ENCODE peak calls at places on chromosomes 4 and X, in eight cellular contexts. O, B, M, N, C, E, D and Q are unnamed samples.

GRCh38 chrX:134599173-134599914 is 58.9 kb downstream of the PLAC1 start:
- DNase-seq in O (no peak), B (peak; percentile 5), M (no peak), N (no peak), C (no peak), E (no peak), D (no peak), Q (no peak)

GRCh38 chr4:174284181-174284886 is 623 bp downstream of the CEP44 start:
- DNase-seq in O (peak; percentile 12), B (no peak), M (no peak), N (no peak), C (no peak), E (peak; percentile 49), D (peak; percentile 83), Q (no peak)

GRCh38 chr4:124631760-124632159 is 80.8 kb downstream of the ANKRD50 start:
- DNase-seq in O (peak; percentile 86), B (peak; percentile 70), M (no peak), N (no peak), C (no peak), E (peak; percentile 89), D (peak; percentile 99), Q (no peak)

GRCh38 chr4:138875886-138876608 is 139.5 kb upstream of the NOCT start:
- DNase-seq in O (no peak), B (no peak), M (no peak), N (no peak), C (no peak), E (no peak), D (peak; percentile 80), Q (no peak)

GRCh38 chr4:86013623-86014022 is 346.2 kb downstream of the MAPK10 start:
- DNase-seq in O (no peak), B (no peak), M (no peak), N (no peak), C (no peak), E (no peak), D (no peak), Q (no peak)

GRCh38 chrX:119389854-119390501 is 9.2 kb upstream of the SLC25A43 start:
- DNase-seq in O (no peak), B (no peak), M (no peak), N (peak; percentile 33), C (no peak), E (no peak), D (no peak), Q (no peak)

GRCh38 chrX:21131346-21131745 is 242.9 kb upstream of the CNKSR2 start:
- DNase-seq in O (no peak), B (no peak), M (no peak), N (no peak), C (no peak), E (no peak), D (no peak), Q (no peak)

GRCh38 chr4:108502366-108502765 is 118.0 kb upstream of the RPL34 start:
- DNase-seq in O (no peak), B (no peak), M (no peak), N (no peak), C (no peak), E (no peak), D (peak; percentile 26), Q (no peak)

GRCh38 chr4:179123079-179123478 is 1680.8 kb upstream of the AGA start:
- DNase-seq in O (no peak), B (no peak), M (no peak), N (no peak), C (no peak), E (no peak), D (no peak), Q (no peak)

GRCh38 chr4:185683222-185683621 is 128.8 kb downstream of the SORBS2 start:
- DNase-seq in O (no peak), B (no peak), M (no peak), N (no peak), C (no peak), E (no peak), D (no peak), Q (no peak)

GRCh38 chr4:184826315-184827266 is 823 bp upstream of the ACSL1 start:
- DNase-seq in O (peak; percentile 31), B (no peak), M (peak; percentile 73), N (no peak), C (no peak), E (no peak), D (no peak), Q (peak; percentile 57)

GRCh38 chrX:75181721-75182120 is 25.6 kb upstream of the ABCB7 start:
- DNase-seq in O (no peak), B (no peak), M (no peak), N (no peak), C (no peak), E (no peak), D (peak; percentile 28), Q (no peak)

GRCh38 chr4:81592698-81593097 is 121.0 kb upstream of the RASGEF1B start:
- DNase-seq in O (no peak), B (no peak), M (no peak), N (no peak), C (no peak), E (no peak), D (no peak), Q (no peak)

GRCh38 chr4:122045533-122045932 is 93.7 kb upstream of the TRPC3 start:
- DNase-seq in O (no peak), B (no peak), M (no peak), N (no peak), C (no peak), E (peak; percentile 57), D (peak; percentile 95), Q (no peak)

GRCh38 chrX:65637335-65637734 is 30.1 kb upstream of the MSN start:
- DNase-seq in O (no peak), B (no peak), M (no peak), N (no peak), C (no peak), E (no peak), D (no peak), Q (no peak)

GRCh38 chrX:65635371-65635770 is 32.1 kb upstream of the MSN start:
- DNase-seq in O (no peak), B (peak; percentile 52), M (no peak), N (no peak), C (no peak), E (no peak), D (no peak), Q (no peak)

GRCh38 chrX:65630771-65631170 is 36.7 kb upstream of the MSN start:
- DNase-seq in O (no peak), B (no peak), M (no peak), N (no peak), C (no peak), E (no peak), D (no peak), Q (no peak)

GRCh38 chrX:65634732-65635131 is 32.7 kb upstream of the MSN start:
- DNase-seq in O (no peak), B (no peak), M (no peak), N (no peak), C (no peak), E (no peak), D (no peak), Q (no peak)

GRCh38 chrX:65635824-65636223 is 31.6 kb upstream of the MSN start:
- DNase-seq in O (no peak), B (no peak), M (no peak), N (no peak), C (no peak), E (no peak), D (no peak), Q (no peak)
- TF ChIP-seq CTCF in O (no peak), B (no peak), M (no peak), N (no peak), C (no peak), E (no peak), D (no peak), Q (no peak)

DNA sequence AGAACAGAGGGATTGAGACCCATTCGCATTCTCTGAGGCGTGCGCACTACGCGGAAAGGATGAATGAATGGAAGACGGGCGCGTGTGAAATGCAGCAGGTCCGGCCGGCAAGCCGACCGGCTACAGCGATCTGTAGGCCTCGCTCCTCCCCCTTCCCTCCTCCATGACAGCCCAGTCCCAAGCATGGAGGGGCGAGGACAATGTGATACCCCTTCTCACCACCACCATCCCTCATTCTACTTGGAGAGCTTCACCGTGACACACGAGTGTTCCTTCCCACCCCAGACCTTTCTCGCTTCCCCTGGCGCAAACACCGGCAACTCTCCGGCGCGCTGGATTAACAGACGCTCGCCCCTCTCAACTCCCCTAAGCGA is 815 bp downstream of the EIF4E start:
- DNase-seq in O (peak; percentile 68), B (peak; percentile 71), M (peak; percentile 73), N (peak; percentile 86), C (peak; percentile 68), E (peak; percentile 89), D (peak; percentile 72), Q (peak; percentile 84)
- TF ChIP-seq CTCF in O (no peak), B (no peak), M (no peak), N (no peak), C (no peak), E (no peak), D (no peak), Q (no peak)

DNA sequence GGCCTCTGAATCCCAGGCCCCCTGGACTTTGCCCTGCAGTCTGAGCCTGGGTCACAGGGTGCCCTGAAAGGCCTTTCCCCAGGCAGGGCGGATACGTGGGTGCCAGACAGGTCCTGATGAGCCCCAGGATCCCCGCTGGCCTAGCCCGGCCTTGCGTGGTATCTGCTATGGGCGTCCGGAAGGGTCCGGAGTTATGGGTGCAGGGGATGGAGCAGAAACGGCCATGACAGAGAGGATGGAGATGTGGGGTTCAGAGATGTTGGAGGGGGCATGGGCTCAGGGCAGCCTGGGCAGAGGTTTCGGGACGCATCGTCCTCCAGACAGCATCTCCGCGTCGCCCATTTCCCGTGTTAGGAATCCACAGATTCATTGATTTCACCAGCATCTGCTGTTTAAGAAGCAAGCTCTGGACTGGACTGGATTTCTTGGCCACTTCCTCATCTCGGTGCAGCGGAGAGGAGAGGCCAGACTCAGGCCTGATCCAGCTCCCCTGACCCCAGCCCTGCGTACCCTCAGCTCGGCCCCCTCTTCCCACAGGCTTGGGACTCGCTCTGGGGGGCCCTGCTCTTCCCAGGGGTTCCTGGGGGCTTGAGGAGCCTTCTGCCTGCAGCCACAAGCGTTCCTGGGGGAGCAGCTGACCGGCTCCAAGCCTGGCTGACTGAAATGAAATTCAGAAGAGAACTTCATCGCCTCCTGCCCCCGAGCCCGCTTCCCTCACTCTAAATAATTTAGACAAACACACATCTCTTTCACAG is 86.9 kb upstream of the ADRA2C start:
- DNase-seq in O (no peak), B (no peak), M (no peak), N (peak; percentile 18), C (no peak), E (no peak), D (no peak), Q (peak; percentile 38)
- TF ChIP-seq CTCF in O (no peak), B (no peak), M (no peak), N (no peak), C (no peak), E (no peak), D (no peak), Q (no peak)

GRCh38 chrX:68684291-68684918 is 36.9 kb downstream of the STARD8 start:
- DNase-seq in O (no peak), B (peak; percentile 73), M (no peak), N (no peak), C (peak; percentile 52), E (no peak), D (no peak), Q (no peak)

GRCh38 chrX:68683580-68683979 is 36.1 kb downstream of the STARD8 start:
- DNase-seq in O (no peak), B (no peak), M (no peak), N (no peak), C (no peak), E (no peak), D (no peak), Q (no peak)

GRCh38 chrX:68684919-68685304 is 37.4 kb downstream of the STARD8 start:
- DNase-seq in O (no peak), B (no peak), M (no peak), N (no peak), C (no peak), E (no peak), D (no peak), Q (no peak)

GRCh38 chrX:68686684-68687045 is 39.2 kb downstream of the STARD8 start:
- DNase-seq in O (no peak), B (peak; percentile 25), M (no peak), N (peak; percentile 43), C (no peak), E (peak; percentile 37), D (peak; percentile 35), Q (no peak)

GRCh38 chrX:68685722-68686683 is 38.5 kb downstream of the STARD8 start:
- DNase-seq in O (no peak), B (peak; percentile 49), M (peak; percentile 25), N (peak; percentile 71), C (peak; percentile 63), E (peak; percentile 47), D (no peak), Q (no peak)
- TF ChIP-seq CTCF in O (no peak), B (peak; percentile 8), M (no peak), N (peak; percentile 36), C (no peak), E (peak; percentile 2), D (no peak), Q (no peak)